ENCODE peak calls at places on chromosomes 12 and 14, in seven cellular contexts. One of them, this sample, is unnamed.

GRCh38 chr12:26056335-26056734 is 68.5 kb downstream of the BHLHE41 start:
- DNase-seq in LNCaP clone FGC: peak
- DNase-seq in cardiac fibroblast: peak
- DNase-seq in breast epithelium: no peak
- DNase-seq in heart left ventricle: no peak
- DNase-seq in uterus: no peak
- DNase-seq in psoas muscle: no peak
- DNase-seq in this sample: peak

GRCh38 chr12:45726594-45727300 is 2.8 kb upstream of the ARID2 start:
- DNase-seq in LNCaP clone FGC: no peak
- DNase-seq in cardiac fibroblast: peak
- DNase-seq in breast epithelium: peak
- DNase-seq in heart left ventricle: peak
- DNase-seq in uterus: peak
- DNase-seq in psoas muscle: peak
- DNase-seq in this sample: no peak

GRCh38 chr12:121811434-121812319 is 7.9 kb downstream of the SETD1B start:
- DNase-seq in LNCaP clone FGC: no peak
- DNase-seq in cardiac fibroblast: peak
- DNase-seq in breast epithelium: no peak
- DNase-seq in heart left ventricle: peak
- DNase-seq in uterus: peak
- DNase-seq in psoas muscle: peak
- DNase-seq in this sample: no peak

GRCh38 chr14:33647385-33647786 is 303.5 kb downstream of the EGLN3 start:
- DNase-seq in LNCaP clone FGC: no peak
- DNase-seq in cardiac fibroblast: peak
- DNase-seq in breast epithelium: no peak
- DNase-seq in heart left ventricle: no peak
- DNase-seq in uterus: no peak
- DNase-seq in psoas muscle: no peak
- DNase-seq in this sample: peak

GRCh38 chr12:45708901-45709300 is 20.6 kb upstream of the ARID2 start:
- DNase-seq in LNCaP clone FGC: no peak
- DNase-seq in cardiac fibroblast: no peak
- DNase-seq in breast epithelium: no peak
- DNase-seq in heart left ventricle: no peak
- DNase-seq in uterus: no peak
- DNase-seq in psoas muscle: no peak
- DNase-seq in this sample: no peak

GRCh38 chr12:114918535-114919233 is 234.7 kb upstream of the TBX3 start:
- DNase-seq in LNCaP clone FGC: no peak
- DNase-seq in cardiac fibroblast: peak
- DNase-seq in breast epithelium: no peak
- DNase-seq in heart left ventricle: no peak
- DNase-seq in uterus: no peak
- DNase-seq in psoas muscle: no peak
- DNase-seq in this sample: no peak

GRCh38 chr14:99334277-99334676 is 62.3 kb upstream of the BCL11B start:
- DNase-seq in LNCaP clone FGC: no peak
- DNase-seq in cardiac fibroblast: no peak
- DNase-seq in breast epithelium: no peak
- DNase-seq in heart left ventricle: no peak
- DNase-seq in uterus: no peak
- DNase-seq in psoas muscle: no peak
- DNase-seq in this sample: no peak

GRCh38 chr14:69485261-69485660 is 733 bp downstream of the PLEKHD1 start:
- DNase-seq in LNCaP clone FGC: no peak
- DNase-seq in cardiac fibroblast: no peak
- DNase-seq in breast epithelium: no peak
- DNase-seq in heart left ventricle: no peak
- DNase-seq in uterus: no peak
- DNase-seq in psoas muscle: no peak
- DNase-seq in this sample: no peak

GRCh38 chr12:108638141-108638823 is 4.6 kb upstream of the SELPLG start:
- DNase-seq in LNCaP clone FGC: no peak
- DNase-seq in cardiac fibroblast: no peak
- DNase-seq in breast epithelium: no peak
- DNase-seq in heart left ventricle: no peak
- DNase-seq in uterus: peak
- DNase-seq in psoas muscle: no peak
- DNase-seq in this sample: no peak
- TF ChIP-seq CTCF in LNCaP clone FGC: no peak
- TF ChIP-seq CTCF in cardiac fibroblast: no peak
- TF ChIP-seq CTCF in breast epithelium: no peak
- TF ChIP-seq CTCF in heart left ventricle: no peak
- TF ChIP-seq CTCF in uterus: no peak
- TF ChIP-seq CTCF in psoas muscle: no peak
- TF ChIP-seq CTCF in this sample: no peak

DNA sequence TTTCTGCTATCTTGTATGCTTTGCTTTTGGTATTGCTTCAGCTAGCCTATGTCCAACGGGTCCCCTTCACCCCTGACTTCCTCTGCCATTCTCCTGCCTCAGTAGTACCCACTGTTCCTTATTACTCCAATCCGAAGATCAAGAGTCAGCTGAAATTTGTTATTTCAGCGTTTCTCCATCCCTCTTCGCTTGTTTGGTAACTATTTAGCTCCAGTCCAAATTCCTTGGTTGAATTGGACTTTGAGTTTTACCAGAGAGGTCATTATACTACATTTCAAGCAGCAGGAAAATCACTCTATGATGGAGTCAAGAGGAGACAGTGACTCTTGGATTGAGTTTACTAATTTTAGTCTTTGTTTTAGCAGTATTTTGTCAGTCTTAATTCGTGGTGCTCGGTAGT is 4.5 kb downstream of the ETFBKMT start:
- DNase-seq in LNCaP clone FGC: no peak
- DNase-seq in cardiac fibroblast: no peak
- DNase-seq in breast epithelium: no peak
- DNase-seq in heart left ventricle: no peak
- DNase-seq in uterus: no peak
- DNase-seq in psoas muscle: no peak
- DNase-seq in this sample: no peak
- H3K4me3 ChIP-seq in LNCaP clone FGC: no peak
- H3K4me3 ChIP-seq in cardiac fibroblast: no peak
- H3K4me3 ChIP-seq in breast epithelium: no peak
- H3K4me3 ChIP-seq in heart left ventricle: no peak
- H3K4me3 ChIP-seq in uterus: no peak
- H3K4me3 ChIP-seq in psoas muscle: no peak
- H3K4me3 ChIP-seq in this sample: no peak

DNA sequence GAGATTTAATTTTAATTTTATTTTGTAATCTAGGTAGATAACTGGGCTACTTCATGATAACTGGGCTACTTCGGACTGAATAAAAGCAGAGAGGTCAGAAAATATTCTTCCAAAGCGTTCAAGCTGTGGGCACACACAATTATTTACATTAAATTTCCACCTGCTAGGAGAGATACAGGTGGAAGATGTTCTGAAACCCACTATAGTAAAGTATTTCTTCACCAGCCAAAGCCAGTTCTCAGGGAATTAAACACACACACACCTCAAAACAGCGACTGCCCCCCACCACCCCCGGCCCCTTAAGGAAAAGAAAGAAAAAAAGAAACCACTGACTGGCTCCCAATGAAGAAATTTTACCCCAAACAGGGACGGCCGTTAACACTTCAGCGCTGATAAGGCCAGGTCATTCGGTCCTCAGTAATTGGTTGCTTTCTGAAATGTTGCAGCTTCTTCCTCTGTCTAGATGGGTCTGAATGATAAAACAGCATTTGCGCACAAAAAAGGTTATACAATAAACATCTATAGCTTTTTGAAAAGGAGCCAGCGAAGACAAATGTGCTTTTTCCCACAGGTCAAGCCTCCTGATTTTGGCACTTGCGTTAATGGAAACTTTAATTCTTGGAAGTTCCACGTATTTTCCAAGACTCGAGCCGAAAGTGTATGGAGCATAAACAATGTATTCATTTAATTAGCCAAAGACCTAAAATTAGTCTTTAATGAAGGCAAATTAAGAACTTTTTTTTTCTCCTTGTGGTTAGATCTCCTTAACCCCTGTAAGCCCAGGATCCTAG is 819 bp upstream of the KCNJ8 start:
- DNase-seq in LNCaP clone FGC: no peak
- DNase-seq in cardiac fibroblast: no peak
- DNase-seq in breast epithelium: no peak
- DNase-seq in heart left ventricle: no peak
- DNase-seq in uterus: no peak
- DNase-seq in psoas muscle: no peak
- DNase-seq in this sample: no peak
- TF ChIP-seq CTCF in LNCaP clone FGC: no peak
- TF ChIP-seq CTCF in cardiac fibroblast: no peak
- TF ChIP-seq CTCF in breast epithelium: no peak
- TF ChIP-seq CTCF in heart left ventricle: no peak
- TF ChIP-seq CTCF in uterus: no peak
- TF ChIP-seq CTCF in psoas muscle: no peak
- TF ChIP-seq CTCF in this sample: no peak

GRCh38 chr12:127785936-127786335 is 481.0 kb upstream of the TMEM132C start:
- DNase-seq in LNCaP clone FGC: no peak
- DNase-seq in cardiac fibroblast: no peak
- DNase-seq in breast epithelium: no peak
- DNase-seq in heart left ventricle: no peak
- DNase-seq in uterus: no peak
- DNase-seq in psoas muscle: no peak
- DNase-seq in this sample: no peak
- H3K4me3 ChIP-seq in LNCaP clone FGC: no peak
- H3K4me3 ChIP-seq in cardiac fibroblast: no peak
- H3K4me3 ChIP-seq in breast epithelium: no peak
- H3K4me3 ChIP-seq in heart left ventricle: no peak
- H3K4me3 ChIP-seq in uterus: no peak
- H3K4me3 ChIP-seq in psoas muscle: no peak
- H3K4me3 ChIP-seq in this sample: no peak

DNA sequence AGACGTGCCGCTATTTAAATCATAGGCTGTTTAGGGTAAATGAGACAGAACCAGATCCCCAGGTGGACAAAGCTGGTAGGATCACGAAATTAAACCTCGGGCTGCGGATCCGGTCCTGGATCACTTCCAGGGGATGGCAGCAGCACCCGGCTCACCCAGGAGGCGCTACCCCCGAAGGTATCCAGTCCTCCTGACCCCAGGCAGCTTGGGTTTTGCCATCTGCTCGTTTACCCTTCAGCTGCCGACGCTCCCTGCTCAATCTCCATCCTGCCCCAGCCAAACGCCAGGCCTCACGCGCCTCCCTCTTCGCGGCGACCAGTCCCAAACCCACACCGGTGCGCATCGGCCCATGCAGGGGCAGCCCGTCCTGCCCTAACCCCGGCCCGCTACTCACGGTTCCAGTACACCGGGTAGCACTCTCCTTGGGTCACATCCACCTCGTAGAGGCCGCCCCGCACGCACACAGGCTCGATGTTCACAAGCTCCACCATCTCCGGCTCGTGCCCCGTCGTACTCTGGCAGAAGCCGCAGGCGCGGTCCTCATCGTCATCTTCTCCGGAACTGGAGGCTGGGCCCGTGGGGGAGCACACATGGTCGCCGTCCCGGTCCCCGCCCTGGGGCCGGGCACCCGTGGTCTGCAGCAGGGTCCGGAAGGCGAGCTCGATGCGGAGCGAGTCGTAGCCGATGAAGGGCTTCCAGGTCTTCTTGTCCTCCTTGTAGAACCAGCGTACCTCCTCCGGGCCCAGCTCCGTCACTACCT is 1.1 kb downstream of the DDHD1 start:
- DNase-seq in LNCaP clone FGC: peak
- DNase-seq in cardiac fibroblast: peak
- DNase-seq in breast epithelium: no peak
- DNase-seq in heart left ventricle: peak
- DNase-seq in uterus: peak
- DNase-seq in psoas muscle: peak
- DNase-seq in this sample: no peak
- TF ChIP-seq CTCF in LNCaP clone FGC: peak
- TF ChIP-seq CTCF in cardiac fibroblast: peak
- TF ChIP-seq CTCF in breast epithelium: no peak
- TF ChIP-seq CTCF in heart left ventricle: no peak
- TF ChIP-seq CTCF in uterus: no peak
- TF ChIP-seq CTCF in psoas muscle: no peak
- TF ChIP-seq CTCF in this sample: peak

GRCh38 chr12:9943244-9943643 is 11.1 kb upstream of the CLEC2A start:
- DNase-seq in LNCaP clone FGC: no peak
- DNase-seq in cardiac fibroblast: no peak
- DNase-seq in breast epithelium: no peak
- DNase-seq in heart left ventricle: no peak
- DNase-seq in uterus: no peak
- DNase-seq in psoas muscle: no peak
- DNase-seq in this sample: no peak
- H3K4me3 ChIP-seq in LNCaP clone FGC: no peak
- H3K4me3 ChIP-seq in cardiac fibroblast: no peak
- H3K4me3 ChIP-seq in breast epithelium: no peak
- H3K4me3 ChIP-seq in heart left ventricle: peak
- H3K4me3 ChIP-seq in uterus: no peak
- H3K4me3 ChIP-seq in psoas muscle: no peak
- H3K4me3 ChIP-seq in this sample: no peak

GRCh38 chr12:6950401-6950801 is 755 bp upstream of the PTPN6 start:
- DNase-seq in LNCaP clone FGC: no peak
- DNase-seq in cardiac fibroblast: no peak
- DNase-seq in breast epithelium: no peak
- DNase-seq in heart left ventricle: no peak
- DNase-seq in uterus: no peak
- DNase-seq in psoas muscle: no peak
- DNase-seq in this sample: no peak
- TF ChIP-seq CTCF in LNCaP clone FGC: peak
- TF ChIP-seq CTCF in cardiac fibroblast: peak
- TF ChIP-seq CTCF in breast epithelium: no peak
- TF ChIP-seq CTCF in heart left ventricle: no peak
- TF ChIP-seq CTCF in uterus: no peak
- TF ChIP-seq CTCF in psoas muscle: no peak
- TF ChIP-seq CTCF in this sample: peak

DNA sequence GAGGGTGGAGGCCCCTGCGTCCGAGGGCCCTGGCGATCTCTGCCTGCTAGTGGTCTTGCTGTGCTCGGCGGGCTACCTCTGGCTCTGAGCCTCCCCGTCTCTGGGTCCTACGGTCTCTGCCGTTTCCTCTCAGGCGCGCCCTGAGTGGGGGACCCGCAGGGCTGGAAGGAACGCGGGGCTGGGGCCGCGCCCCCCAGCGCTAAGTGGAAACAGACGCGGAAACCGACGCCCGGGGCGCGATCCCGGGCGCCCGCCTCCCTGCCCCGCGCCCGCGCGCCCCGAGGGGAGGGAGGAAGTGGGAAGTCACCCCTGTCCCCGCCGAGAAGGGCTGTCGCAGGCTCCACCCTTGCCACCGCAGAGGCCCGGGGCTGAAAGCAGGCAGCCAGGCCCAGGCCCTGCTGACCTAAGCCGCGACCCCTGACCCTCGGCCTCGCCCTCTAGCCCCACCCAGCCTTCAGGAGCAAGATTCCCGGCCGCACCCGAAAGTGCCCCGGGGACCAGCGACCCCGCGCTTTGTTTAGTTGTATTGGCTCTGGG is 831 bp downstream of the CRIP1 start:
- DNase-seq in LNCaP clone FGC: no peak
- DNase-seq in cardiac fibroblast: no peak
- DNase-seq in breast epithelium: no peak
- DNase-seq in heart left ventricle: peak
- DNase-seq in uterus: peak
- DNase-seq in psoas muscle: no peak
- DNase-seq in this sample: no peak
- H3K4me3 ChIP-seq in LNCaP clone FGC: no peak
- H3K4me3 ChIP-seq in cardiac fibroblast: no peak
- H3K4me3 ChIP-seq in breast epithelium: peak
- H3K4me3 ChIP-seq in heart left ventricle: peak
- H3K4me3 ChIP-seq in uterus: peak
- H3K4me3 ChIP-seq in psoas muscle: peak
- H3K4me3 ChIP-seq in this sample: peak

This sample was measured in kidney epithelial cell.